ENCODE peak calls at places on chromosome 18, in five cellular contexts. One of them, this sample, is unnamed. For H3K9me3, the result is how much of the 10 kb centered on the place peaks cover.

GRCh38 chr18:45724591-45724990 is 610 bp downstream of the SLC14A1 start:
- DNase-seq in PC-3: no peak
- DNase-seq in IMR-90: no peak
- DNase-seq in neuronal stem cell: no peak
- DNase-seq in GM23248: no peak
- DNase-seq in this sample: no peak

GRCh38 chr18:2978626-2979025 is 34.3 kb downstream of the LPIN2 start:
- DNase-seq in PC-3: peak
- DNase-seq in IMR-90: peak
- DNase-seq in neuronal stem cell: no peak
- DNase-seq in GM23248: peak
- DNase-seq in this sample: peak

GRCh38 chr18:45951021-45951714 is 16.0 kb downstream of the EPG5 start:
- DNase-seq in PC-3: peak
- DNase-seq in IMR-90: peak
- DNase-seq in neuronal stem cell: no peak
- DNase-seq in GM23248: peak
- DNase-seq in this sample: peak

GRCh38 chr18:8212893-8213805 is 396.1 kb upstream of the RAB12 start:
- DNase-seq in PC-3: peak
- DNase-seq in IMR-90: peak
- DNase-seq in neuronal stem cell: no peak
- DNase-seq in GM23248: peak
- DNase-seq in this sample: peak

GRCh38 chr18:46393230-46393629 is 263.8 kb downstream of the LOXHD1 start:
- DNase-seq in PC-3: no peak
- DNase-seq in IMR-90: no peak
- DNase-seq in neuronal stem cell: peak
- DNase-seq in GM23248: no peak
- DNase-seq in this sample: no peak

GRCh38 chr18:42425025-42425424 is 470.0 kb downstream of the PIK3C3 start:
- DNase-seq in PC-3: no peak
- DNase-seq in IMR-90: no peak
- DNase-seq in neuronal stem cell: no peak
- DNase-seq in GM23248: no peak
- DNase-seq in this sample: no peak

GRCh38 chr18:23966909-23967308 is 47.6 kb upstream of the TTC39C start:
- DNase-seq in PC-3: no peak
- DNase-seq in IMR-90: no peak
- DNase-seq in neuronal stem cell: no peak
- DNase-seq in GM23248: no peak
- DNase-seq in this sample: no peak

GRCh38 chr18:59915606-59916005 is 15.8 kb downstream of the PMAIP1 start:
- DNase-seq in PC-3: peak
- DNase-seq in IMR-90: peak
- DNase-seq in neuronal stem cell: no peak
- DNase-seq in GM23248: peak
- DNase-seq in this sample: peak

GRCh38 chr18:36692331-36692730 is 136.5 kb downstream of the TPGS2 start:
- DNase-seq in PC-3: no peak
- DNase-seq in IMR-90: peak
- DNase-seq in neuronal stem cell: no peak
- DNase-seq in GM23248: peak
- DNase-seq in this sample: no peak

GRCh38 chr18:9135912-9136314 is 668 bp upstream of the ANKRD12 start:
- DNase-seq in PC-3: peak
- DNase-seq in IMR-90: peak
- DNase-seq in neuronal stem cell: no peak
- DNase-seq in GM23248: peak
- DNase-seq in this sample: peak

GRCh38 chr18:6943143-6943542 is 174.5 kb downstream of the LAMA1 start:
- DNase-seq in PC-3: no peak
- DNase-seq in IMR-90: no peak
- DNase-seq in neuronal stem cell: no peak
- DNase-seq in GM23248: no peak
- DNase-seq in this sample: no peak
- H3K9ac ChIP-seq in PC-3: no peak
- H3K9ac ChIP-seq in IMR-90: no peak
- H3K9ac ChIP-seq in neuronal stem cell: no peak
- H3K9ac ChIP-seq in GM23248: no peak
- H3K9ac ChIP-seq in this sample: no peak

GRCh38 chr18:56019156-56019555 is 431.2 kb upstream of the TCF4 start:
- DNase-seq in PC-3: no peak
- DNase-seq in IMR-90: no peak
- DNase-seq in neuronal stem cell: no peak
- DNase-seq in GM23248: no peak
- DNase-seq in this sample: no peak
- H3K9me3 ChIP-seq in PC-3: under half
- H3K9me3 ChIP-seq in IMR-90: under half
- H3K9me3 ChIP-seq in neuronal stem cell: under half
- H3K9me3 ChIP-seq in GM23248: under half
- H3K9me3 ChIP-seq in this sample: under half

GRCh38 chr18:44497757-44498490 is 182.8 kb upstream of the SETBP1 start:
- DNase-seq in PC-3: no peak
- DNase-seq in IMR-90: no peak
- DNase-seq in neuronal stem cell: no peak
- DNase-seq in GM23248: no peak
- DNase-seq in this sample: no peak
- H3K4me3 ChIP-seq in PC-3: no peak
- H3K4me3 ChIP-seq in IMR-90: no peak
- H3K4me3 ChIP-seq in neuronal stem cell: no peak
- H3K4me3 ChIP-seq in GM23248: no peak
- H3K4me3 ChIP-seq in this sample: no peak

DNA sequence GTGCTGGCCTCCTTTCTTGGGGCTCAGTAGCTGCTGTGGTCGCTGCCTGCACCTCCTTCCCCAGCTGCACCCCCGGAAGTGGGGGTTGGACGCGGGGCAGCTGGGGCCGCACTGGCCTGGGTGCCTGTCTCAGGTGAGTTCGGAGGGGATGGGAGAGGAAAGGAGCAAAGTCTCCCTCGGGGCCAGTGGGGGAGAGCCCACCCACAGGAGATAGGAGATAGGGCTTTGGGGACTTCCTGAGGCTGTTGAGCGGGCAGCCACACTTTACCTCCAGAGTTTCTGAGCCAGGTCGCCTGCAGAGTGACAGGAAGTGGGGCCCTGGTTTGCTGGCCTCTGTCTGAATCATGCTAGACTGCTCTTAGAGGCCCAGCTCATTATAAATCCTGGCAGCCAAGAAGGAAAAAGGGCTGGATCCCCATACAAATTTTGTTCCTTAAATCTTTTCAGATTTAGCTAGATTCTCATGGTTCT is 8.1 kb downstream of the MBP start:
- DNase-seq in PC-3: peak
- DNase-seq in IMR-90: no peak
- DNase-seq in neuronal stem cell: no peak
- DNase-seq in GM23248: peak
- DNase-seq in this sample: no peak
- H3K9ac ChIP-seq in PC-3: peak
- H3K9ac ChIP-seq in IMR-90: peak
- H3K9ac ChIP-seq in neuronal stem cell: no peak
- H3K9ac ChIP-seq in GM23248: no peak
- H3K9ac ChIP-seq in this sample: no peak

DNA sequence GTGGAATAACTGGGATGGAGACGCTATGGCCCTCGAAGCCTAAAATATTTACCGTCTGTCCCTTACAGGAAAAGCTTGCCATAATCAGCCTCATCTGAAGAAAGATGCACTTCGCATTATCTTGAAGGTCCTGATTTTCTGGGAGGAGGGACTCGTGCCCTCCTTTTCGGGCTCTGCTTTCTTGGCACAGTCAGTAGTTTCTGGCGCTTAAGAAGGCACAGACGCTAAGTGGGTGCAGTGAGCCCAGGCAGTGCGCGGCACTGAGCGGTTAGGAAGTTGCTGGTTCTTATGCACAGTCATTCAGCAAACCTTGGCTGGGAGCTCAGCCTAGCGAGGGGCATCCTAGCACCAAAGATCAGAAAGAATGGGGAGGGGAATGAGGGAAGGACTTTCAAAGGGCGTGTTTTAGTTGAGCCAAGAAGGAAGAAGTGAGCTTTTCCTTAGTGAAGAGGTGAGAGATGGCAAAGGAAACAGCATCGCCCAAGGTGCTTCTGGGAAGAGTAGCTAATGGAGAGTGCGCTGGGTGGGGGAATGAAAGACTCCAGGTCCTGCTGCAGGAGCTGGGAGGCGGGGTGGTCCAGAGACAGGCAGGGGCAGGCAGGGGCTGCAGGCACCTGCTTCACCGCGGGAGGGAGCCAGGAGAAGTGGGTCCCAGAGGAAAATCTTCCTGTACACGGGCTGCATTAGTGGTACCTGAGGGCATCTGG is 64.1 kb downstream of the ZCCHC2 start:
- DNase-seq in PC-3: no peak
- DNase-seq in IMR-90: no peak
- DNase-seq in neuronal stem cell: no peak
- DNase-seq in GM23248: no peak
- DNase-seq in this sample: no peak
- H3K9me3 ChIP-seq in PC-3: under half
- H3K9me3 ChIP-seq in IMR-90: under half
- H3K9me3 ChIP-seq in neuronal stem cell: under half
- H3K9me3 ChIP-seq in GM23248: under half
- H3K9me3 ChIP-seq in this sample: under half

DNA sequence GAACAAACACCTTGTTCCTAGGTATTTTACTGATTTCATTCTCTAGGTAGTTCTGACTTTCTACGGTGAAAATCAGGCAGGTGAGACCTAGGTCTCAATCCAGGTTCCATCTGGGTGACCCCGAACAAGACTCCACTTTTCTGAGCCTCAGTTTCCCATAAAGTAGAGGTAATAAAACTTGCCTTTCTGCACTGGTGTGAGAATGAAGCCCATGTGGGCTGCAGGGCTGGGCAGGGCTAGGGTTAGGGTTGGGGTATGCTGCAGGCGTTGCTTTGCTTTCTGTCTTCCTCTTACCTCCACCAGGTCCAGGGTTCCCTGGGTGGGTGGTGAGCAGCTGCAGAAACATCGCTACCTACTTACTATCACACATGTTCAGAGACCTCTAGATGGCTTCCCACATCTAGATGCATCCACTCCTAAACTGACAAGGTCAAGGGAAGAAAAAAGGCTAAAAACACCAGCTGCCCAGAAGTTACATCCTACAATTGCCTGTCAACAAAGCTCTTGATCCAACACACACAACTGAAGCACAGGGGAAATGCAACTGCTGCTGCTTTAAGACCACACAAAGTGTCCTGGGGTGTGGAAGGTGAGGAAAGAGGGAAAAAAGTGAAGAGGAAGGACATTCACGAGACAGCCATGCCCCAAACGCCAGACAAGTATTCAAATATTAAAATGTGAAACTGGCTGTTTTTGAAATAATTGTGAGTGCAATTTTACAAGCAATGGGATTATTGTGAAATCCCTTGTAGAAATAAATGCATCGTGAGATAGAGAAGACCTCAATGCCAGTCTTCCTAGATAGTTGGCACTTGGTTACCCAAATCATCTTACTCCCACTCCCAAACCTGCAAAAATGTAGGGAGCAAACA is 23.5 kb downstream of the MBP start:
- DNase-seq in PC-3: no peak
- DNase-seq in IMR-90: no peak
- DNase-seq in neuronal stem cell: no peak
- DNase-seq in GM23248: no peak
- DNase-seq in this sample: no peak
- H3K4me3 ChIP-seq in PC-3: no peak
- H3K4me3 ChIP-seq in IMR-90: peak
- H3K4me3 ChIP-seq in neuronal stem cell: no peak
- H3K4me3 ChIP-seq in GM23248: peak
- H3K4me3 ChIP-seq in this sample: no peak

DNA sequence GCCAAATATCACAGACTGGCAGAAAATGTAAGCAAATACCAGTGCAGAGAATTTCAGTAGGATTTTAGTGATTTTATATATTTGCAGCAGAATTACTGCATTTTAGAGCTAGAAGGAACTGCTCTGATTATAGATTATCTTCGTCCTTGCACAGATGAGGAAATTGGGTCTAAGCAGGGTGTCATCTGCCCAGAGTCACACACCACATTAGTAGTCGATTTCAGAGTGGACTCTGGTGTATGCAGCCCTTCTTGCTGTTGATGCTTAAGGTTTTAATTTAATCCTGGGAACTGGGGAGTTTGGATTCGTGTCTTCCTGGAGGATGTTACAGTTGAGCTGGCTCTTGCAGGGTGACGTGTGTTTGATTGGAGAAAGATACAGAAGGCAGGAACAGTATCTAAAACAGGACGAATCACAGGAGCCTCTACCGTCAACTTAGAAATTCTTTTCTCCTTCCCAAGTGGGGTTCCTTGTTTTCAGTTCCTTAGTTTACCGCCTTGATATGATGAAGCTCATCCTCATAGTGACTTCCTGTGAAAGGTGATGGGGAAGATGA is 6.9 kb downstream of the SOCS6 start:
- DNase-seq in PC-3: no peak
- DNase-seq in IMR-90: peak
- DNase-seq in neuronal stem cell: no peak
- DNase-seq in GM23248: peak
- DNase-seq in this sample: no peak
- H3K9ac ChIP-seq in PC-3: no peak
- H3K9ac ChIP-seq in IMR-90: no peak
- H3K9ac ChIP-seq in neuronal stem cell: no peak
- H3K9ac ChIP-seq in GM23248: peak
- H3K9ac ChIP-seq in this sample: no peak

GRCh38 chr18:14922031-14922430 is 174.1 kb downstream of the ANKRD30B start:
- DNase-seq in PC-3: no peak
- DNase-seq in IMR-90: no peak
- DNase-seq in neuronal stem cell: no peak
- DNase-seq in GM23248: no peak
- DNase-seq in this sample: no peak
- H3K9me3 ChIP-seq in PC-3: under half
- H3K9me3 ChIP-seq in IMR-90: under half
- H3K9me3 ChIP-seq in neuronal stem cell: under half
- H3K9me3 ChIP-seq in GM23248: under half
- H3K9me3 ChIP-seq in this sample: under half